ENCODE peak calls at places on chromosomes 3 and 15, in four cellular contexts. X, Y, H and V are unnamed samples.
A peak's percentile ranks its signal among the peaks of the same experiment; 100 is the strongest.

GRCh38 chr3:168213920-168214319 is 118.2 kb upstream of the GOLIM4 start:
- DNase-seq in X (no peak), Y (no peak), H (no peak), V (no peak)

GRCh38 chr15:73375755-73376305 is 7.1 kb upstream of the HCN4 start:
- DNase-seq in H (no peak), Y (no peak), X (no peak), V (no peak)

GRCh38 chr3:141575879-141576743 is 89.3 kb downstream of the RASA2 start:
- DNase-seq in Y (peak; percentile 12), H (peak; percentile 51), X (no peak), V (no peak)

GRCh38 chr15:72735111-72735510 is 48.4 kb downstream of the ADPGK start:
- DNase-seq in Y (no peak), H (no peak), X (no peak), V (no peak)

GRCh38 chr3:10932596-10932995 is 60.0 kb upstream of the SLC6A1 start:
- DNase-seq in X (no peak), Y (no peak), H (no peak), V (no peak)

GRCh38 chr15:77819271-77819806 is 186.6 kb upstream of the LINGO1 start:
- DNase-seq in X (no peak), H (no peak), Y (no peak), V (peak; percentile 63)

GRCh38 chr3:168803536-168803935 is 707.8 kb upstream of the GOLIM4 start:
- DNase-seq in Y (peak; percentile 53), X (no peak), H (no peak), V (no peak)

GRCh38 chr15:63497642-63498100 is 6.7 kb upstream of the USP3 start:
- DNase-seq in Y (no peak), X (no peak), H (no peak), V (no peak)

GRCh38 chr3:115279939-115280338 is 132.9 kb upstream of the ZBTB20 start:
- DNase-seq in H (peak; percentile 69), X (no peak), Y (peak; percentile 57), V (no peak)

GRCh38 chr15:93619597-93619996 is 530.6 kb upstream of the RGMA start:
- DNase-seq in H (no peak), Y (no peak), X (no peak), V (no peak)

GRCh38 chr3:114519415-114519814 is 225.6 kb downstream of the TIGIT start:
- DNase-seq in H (peak; percentile 95), Y (peak; percentile 61), X (peak; percentile 31), V (no peak)

GRCh38 chr15:64146885-64147681 is 4.4 kb upstream of the SNX22 start:
- DNase-seq in H (peak; percentile 46), X (no peak), Y (peak; percentile 48), V (no peak)

GRCh38 chr3:188641076-188641475 is 487.1 kb downstream of the LPP start:
- DNase-seq in X (no peak), H (no peak), Y (no peak), V (no peak)

GRCh38 chr3:112752092-112752512 is 94.6 kb downstream of the CD200R1L start:
- DNase-seq in H (no peak), X (no peak), Y (peak; percentile 74), V (no peak)

GRCh38 chr3:141233457-141234161 is 2.0 kb downstream of the PXYLP1 start:
- DNase-seq in Y (no peak), X (no peak), H (no peak), V (no peak)

GRCh38 chr15:59329570-59330350 is 42.9 kb downstream of the MYO1E start:
- DNase-seq in Y (peak; percentile 35), H (peak; percentile 90), X (peak; percentile 45), V (no peak)

GRCh38 chr3:58341376-58341775 is 8.7 kb downstream of the PXK start:
- DNase-seq in Y (peak; percentile 33), H (no peak), X (no peak), V (no peak)

GRCh38 chr3:71064976-71065763 is 518.4 kb downstream of the FOXP1 start:
- DNase-seq in H (no peak), Y (peak; percentile 84), X (peak; percentile 68), V (peak; percentile 76)

GRCh38 chr3:190076601-190077444 is 43.9 kb downstream of the P3H2 start:
- DNase-seq in H (peak; percentile 96), X (peak; percentile 14), Y (peak; percentile 96), V (peak; percentile 44)

GRCh38 chr15:79283252-79284048 is 928 bp downstream of the ANKRD34C start:
- DNase-seq in H (peak; percentile 46), X (peak; percentile 38), Y (peak; percentile 67), V (peak; percentile 95)

GRCh38 chr3:194165619-194166018 is 29.7 kb downstream of the HES1 start:
- DNase-seq in H (no peak), Y (no peak), X (no peak), V (no peak)

GRCh38 chr15:49815937-49816336 is 195.1 kb downstream of the DTWD1 start:
- DNase-seq in Y (peak; percentile 70), X (no peak), H (peak; percentile 72), V (no peak)

DNA sequence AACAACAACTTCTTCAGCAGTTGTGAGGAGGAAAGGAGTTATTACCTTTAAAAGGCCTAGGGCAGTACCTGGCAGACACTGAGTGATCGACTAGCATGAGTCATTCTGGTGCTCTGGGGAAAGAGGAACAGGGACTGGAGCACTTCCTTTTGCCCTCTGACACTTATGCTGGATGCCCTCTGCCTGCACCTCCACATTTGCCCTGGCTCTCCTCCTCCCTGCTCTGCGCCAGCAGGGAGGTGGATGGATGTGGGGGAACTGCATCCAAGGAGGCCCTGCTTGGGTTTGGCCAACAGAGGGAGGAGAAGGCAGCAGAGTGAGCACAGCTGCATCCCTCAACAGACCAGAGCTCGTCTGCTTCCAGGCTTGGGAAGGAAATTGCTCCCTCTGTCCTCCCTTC is 75.1 kb downstream of the SEMA5B start:
- DNase-seq in X (no peak), Y (no peak), H (peak; percentile 49), V (no peak)
- TF ChIP-seq CTCF in X (no peak), Y (peak; percentile 9), H (no peak), V (no peak)

GRCh38 chr3:8097690-8098089 is 403.9 kb upstream of the LMCD1 start:
- DNase-seq in X (no peak), Y (no peak), H (no peak), V (no peak)

GRCh38 chr3:8094415-8094814 is 407.2 kb upstream of the LMCD1 start:
- DNase-seq in Y (no peak), X (no peak), H (no peak), V (no peak)

DNA sequence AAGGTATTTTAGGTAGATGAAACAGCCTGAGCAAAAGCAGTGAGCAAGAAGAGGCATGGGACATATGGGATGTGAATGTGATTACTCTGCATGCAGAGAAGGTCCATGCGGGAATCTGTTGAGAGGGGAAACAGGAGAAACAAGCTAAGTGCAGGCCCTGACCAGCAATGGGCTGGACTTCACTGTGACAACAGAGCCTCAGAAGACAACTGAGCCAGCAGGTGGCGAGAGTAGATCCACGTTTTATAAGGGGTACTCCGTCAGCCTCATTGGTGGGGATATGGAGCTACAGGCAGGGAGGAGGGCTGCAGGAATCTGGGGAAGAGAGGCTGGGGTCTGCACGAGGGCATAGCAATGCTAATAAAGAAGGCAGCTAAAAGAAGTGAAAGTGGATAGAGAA is 405.9 kb upstream of the LMCD1 start:
- DNase-seq in H (no peak), Y (no peak), X (no peak), V (peak; percentile 20)
- TF ChIP-seq CTCF in H (no peak), Y (no peak), X (no peak), V (no peak)

GRCh38 chr3:157594413-157594812 is 91.2 kb upstream of the VEPH1 start:
- DNase-seq in Y (no peak), X (no peak), H (peak; percentile 88), V (no peak)
- TF ChIP-seq CTCF in Y (no peak), X (no peak), H (peak; percentile 45), V (no peak)

GRCh38 chr15:26983822-26984221 is 12.8 kb downstream of the GABRG3 start:
- DNase-seq in Y (no peak), X (no peak), H (no peak), V (no peak)
- TF ChIP-seq CTCF in Y (no peak), X (no peak), H (no peak), V (no peak)

GRCh38 chr3:15332405-15333098 is at the start of gene SH3BP5:
- DNase-seq in H (peak; percentile 76), Y (peak; percentile 91), X (peak; percentile 70), V (peak; percentile 85)
- TF ChIP-seq CTCF in H (peak; percentile 20), Y (peak; percentile 54), X (peak; percentile 70), V (peak; percentile 38)